ENCODE peak calls at places on chromosomes 13 and 19, in nine cellular contexts. V, L, E, G, R, O, H, P and I are unnamed samples.

GRCh38 chr13:51728972-51729371 is 75.0 kb downstream of the DHRS12 start:
- DNase-seq in L (peak; percentile 95), O (no peak), V (no peak), P (no peak), R (no peak), E (peak; percentile 92), G (no peak), H (no peak), I (no peak)

GRCh38 chr13:44918323-44919102 is 70.8 kb downstream of the NUFIP1 start:
- DNase-seq in H (peak; percentile 83), P (peak; percentile 91), L (peak; percentile 93), R (peak; percentile 93), G (peak; percentile 88), E (peak; percentile 97), V (peak; percentile 77), O (peak; percentile 87), I (peak; percentile 93)

GRCh38 chr19:47270408-47270807 is 4.3 kb upstream of the INAFM1 start:
- DNase-seq in P (no peak), O (no peak), E (no peak), G (no peak), H (no peak), R (no peak), V (no peak), L (no peak), I (no peak)

GRCh38 chr19:1026189-1027019 is at the start of gene CNN2:
- DNase-seq in O (peak; percentile 88), G (peak; percentile 85), R (peak; percentile 82), H (peak; percentile 82), V (peak; percentile 71), E (peak; percentile 67), L (peak; percentile 73), P (peak; percentile 87), I (peak; percentile 81)

GRCh38 chr19:518292-519231 is 11.3 kb downstream of the TPGS1 start:
- DNase-seq in G (no peak), H (no peak), O (no peak), L (no peak), E (peak; percentile 63), P (peak; percentile 40), R (no peak), V (no peak), I (no peak)

GRCh38 chr13:109226631-109227030 is 559.8 kb downstream of the IRS2 start:
- DNase-seq in L (no peak), R (no peak), H (no peak), V (no peak), E (no peak), G (no peak), O (no peak), P (no peak), I (no peak)

GRCh38 chr19:42634409-42635232 is 39.9 kb upstream of the CEACAM8 start:
- DNase-seq in P (peak; percentile 12), R (peak; percentile 49), V (peak; percentile 22), O (peak; percentile 44), G (no peak), H (no peak), L (peak; percentile 37), E (peak; percentile 20), I (peak; percentile 67)

GRCh38 chr19:13053761-13054604 is 48.7 kb downstream of the LYL1 start:
- DNase-seq in G (peak; percentile 92), P (peak; percentile 79), R (peak; percentile 96), E (peak; percentile 96), V (peak; percentile 83), O (peak; percentile 89), H (peak; percentile 90), L (no peak), I (peak; percentile 83)

GRCh38 chr13:38898481-38898880 is 92.2 kb downstream of the STOML3 start:
- DNase-seq in H (no peak), P (no peak), E (no peak), O (no peak), G (no peak), V (no peak), R (no peak), L (no peak), I (no peak)

GRCh38 chr13:38902551-38902950 is 88.1 kb downstream of the STOML3 start:
- DNase-seq in R (no peak), L (no peak), G (no peak), H (no peak), V (no peak), E (no peak), O (no peak), P (no peak), I (no peak)

GRCh38 chr13:38897521-38897920 is 93.1 kb downstream of the STOML3 start:
- DNase-seq in E (no peak), G (no peak), O (no peak), L (no peak), V (no peak), H (no peak), R (no peak), P (no peak), I (no peak)

GRCh38 chr13:38899581-38899980 is 91.0 kb downstream of the STOML3 start:
- DNase-seq in R (no peak), O (no peak), V (no peak), E (no peak), P (no peak), L (no peak), H (no peak), G (no peak), I (no peak)

GRCh38 chr13:38900188-38900587 is 90.4 kb downstream of the STOML3 start:
- DNase-seq in V (no peak), R (no peak), H (no peak), P (no peak), E (no peak), G (no peak), L (peak; percentile 11), O (no peak), I (no peak)
- TF ChIP-seq CTCF in V (no peak), R (no peak), H (no peak), P (no peak), E (no peak), G (no peak), L (peak; percentile 39), O (no peak), I (no peak)

GRCh38 chr19:35992902-35993765 is 1.9 kb upstream of the SDHAF1 start:
- DNase-seq in L (no peak), V (no peak), G (no peak), O (no peak), E (no peak), R (no peak), H (no peak), P (no peak), I (no peak)

GRCh38 chr19:35991731-35992450 is 3.1 kb upstream of the SDHAF1 start:
- DNase-seq in L (no peak), G (no peak), H (no peak), O (no peak), E (no peak), P (no peak), R (no peak), V (no peak), I (no peak)

GRCh38 chr19:35996777-35997176 is 1.8 kb downstream of the SDHAF1 start:
- DNase-seq in V (no peak), R (no peak), E (no peak), P (no peak), G (no peak), L (no peak), O (no peak), H (no peak), I (no peak)

GRCh38 chr19:35995655-35995993 is 636 bp downstream of the SDHAF1 start:
- DNase-seq in P (peak; percentile 58), R (peak; percentile 58), V (no peak), L (peak; percentile 66), O (no peak), G (peak; percentile 65), H (no peak), E (peak; percentile 8), I (peak; percentile 58)

DNA sequence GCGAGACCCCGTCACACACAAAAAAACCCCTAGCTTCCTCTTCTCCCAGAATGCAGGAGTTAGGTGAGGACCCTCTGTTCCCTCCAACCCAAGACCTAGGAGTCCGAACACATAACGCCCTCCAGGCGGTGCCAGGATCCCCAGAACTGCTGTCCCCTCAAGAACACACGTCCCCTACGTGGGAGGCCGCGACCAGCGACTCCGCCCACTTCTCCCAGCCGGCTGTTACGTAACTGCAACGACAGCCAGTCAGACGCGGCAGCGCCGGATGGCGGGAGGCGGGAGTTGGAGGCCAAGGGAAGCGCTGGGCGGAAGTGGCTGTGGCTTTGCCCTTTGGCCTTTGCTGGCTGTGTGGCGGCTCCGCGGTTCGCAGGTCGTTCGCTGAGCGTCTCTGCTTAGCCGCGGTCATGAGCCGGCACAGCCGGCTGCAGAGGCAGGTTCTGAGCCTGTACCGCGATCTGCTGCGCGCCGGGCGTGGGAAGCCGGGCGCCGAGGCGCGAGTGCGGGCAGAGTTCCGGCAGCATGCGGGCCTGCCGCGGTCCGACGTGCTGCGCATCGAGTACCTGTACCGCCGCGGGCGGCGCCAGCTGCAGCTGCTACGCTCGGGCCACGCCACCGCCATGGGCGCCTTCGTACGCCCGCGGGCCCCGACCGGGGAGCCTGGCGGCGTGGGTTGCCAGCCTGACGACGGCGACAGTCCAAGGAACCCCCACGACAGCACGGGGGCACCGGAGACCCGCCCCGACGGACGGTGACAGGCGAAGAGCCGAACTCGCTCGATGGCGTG is at the start of gene SDHAF1:
- DNase-seq in R (peak; percentile 98), O (peak; percentile 98), E (peak; percentile 90), P (peak; percentile 98), H (peak; percentile 92), V (peak; percentile 94), G (peak; percentile 97), L (peak; percentile 93), I (peak; percentile 97)
- TF ChIP-seq POLR2A in R (no peak), O (no peak), E (no peak), P (peak; percentile 88), H (peak; percentile 44), V (peak; percentile 52), G (peak; percentile 72), L (peak; percentile 56), I (peak; percentile 76)

DNA sequence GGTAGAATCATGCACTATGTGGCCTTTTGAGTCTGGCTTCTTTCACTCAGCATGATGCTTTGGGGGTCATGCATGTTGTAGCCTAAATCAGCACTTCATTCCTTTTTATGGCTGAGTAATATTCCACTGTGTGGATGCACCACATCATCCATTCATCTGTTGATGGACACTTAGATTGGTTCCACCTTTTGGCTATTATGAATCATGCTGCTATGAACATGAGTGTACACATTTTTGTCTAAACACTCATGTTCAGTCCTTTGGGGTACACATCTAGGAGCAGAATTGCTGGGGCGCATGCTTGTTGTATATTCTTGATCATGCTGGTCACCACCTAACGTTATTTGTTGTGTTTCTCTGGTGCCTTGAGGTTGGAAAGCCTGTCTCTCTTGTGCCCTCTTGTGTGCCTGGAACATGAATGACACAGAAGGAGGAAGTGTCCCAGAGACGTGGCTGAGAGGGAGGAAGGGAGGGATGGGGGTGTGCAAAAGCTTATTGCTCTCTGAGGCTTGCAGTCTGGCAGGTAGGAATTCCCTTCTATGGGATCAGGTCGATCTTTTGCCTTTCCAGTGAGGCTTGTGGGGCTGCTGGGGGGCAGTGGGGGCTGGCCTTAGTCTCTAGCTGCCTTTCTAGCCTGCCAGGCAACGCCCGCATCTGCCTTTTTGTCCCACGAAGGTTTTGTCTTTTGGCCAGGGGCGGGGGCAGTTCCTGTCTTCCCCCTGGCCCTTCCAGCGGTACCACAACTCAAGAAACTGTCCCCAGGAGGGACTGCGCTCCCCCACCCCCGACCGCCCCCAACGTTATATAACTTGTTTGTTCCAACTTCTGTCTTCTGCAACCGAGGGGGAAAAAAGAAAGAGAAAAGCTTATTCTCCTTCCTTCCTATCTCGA is 7.6 kb downstream of the KLHL26 start:
- DNase-seq in G (no peak), R (no peak), E (no peak), H (no peak), L (peak; percentile 88), P (no peak), V (peak; percentile 36), O (no peak), I (no peak)
- TF ChIP-seq CTCF in G (no peak), R (no peak), E (no peak), H (no peak), L (peak; percentile 55), P (no peak), V (no peak), O (no peak), I (no peak)

GRCh38 chr19:48484931-48485612 is 15.9 kb downstream of the CYTH2 start:
- DNase-seq in H (no peak), P (no peak), R (no peak), L (no peak), G (no peak), V (no peak), O (no peak), E (no peak), I (no peak)

GRCh38 chr19:48487544-48487943 is 18.4 kb downstream of the CYTH2 start:
- DNase-seq in R (no peak), L (no peak), V (no peak), E (no peak), P (no peak), G (no peak), O (no peak), H (no peak), I (no peak)

GRCh38 chr19:48481846-48482639 is 12.9 kb downstream of the CYTH2 start:
- DNase-seq in E (no peak), G (no peak), H (no peak), V (no peak), O (no peak), R (no peak), L (no peak), P (no peak), I (no peak)

GRCh38 chr19:48481191-48481500 is 12.0 kb downstream of the CYTH2 start:
- DNase-seq in L (no peak), V (no peak), R (no peak), H (no peak), E (peak; percentile 30), O (no peak), G (no peak), P (no peak), I (peak; percentile 18)

DNA sequence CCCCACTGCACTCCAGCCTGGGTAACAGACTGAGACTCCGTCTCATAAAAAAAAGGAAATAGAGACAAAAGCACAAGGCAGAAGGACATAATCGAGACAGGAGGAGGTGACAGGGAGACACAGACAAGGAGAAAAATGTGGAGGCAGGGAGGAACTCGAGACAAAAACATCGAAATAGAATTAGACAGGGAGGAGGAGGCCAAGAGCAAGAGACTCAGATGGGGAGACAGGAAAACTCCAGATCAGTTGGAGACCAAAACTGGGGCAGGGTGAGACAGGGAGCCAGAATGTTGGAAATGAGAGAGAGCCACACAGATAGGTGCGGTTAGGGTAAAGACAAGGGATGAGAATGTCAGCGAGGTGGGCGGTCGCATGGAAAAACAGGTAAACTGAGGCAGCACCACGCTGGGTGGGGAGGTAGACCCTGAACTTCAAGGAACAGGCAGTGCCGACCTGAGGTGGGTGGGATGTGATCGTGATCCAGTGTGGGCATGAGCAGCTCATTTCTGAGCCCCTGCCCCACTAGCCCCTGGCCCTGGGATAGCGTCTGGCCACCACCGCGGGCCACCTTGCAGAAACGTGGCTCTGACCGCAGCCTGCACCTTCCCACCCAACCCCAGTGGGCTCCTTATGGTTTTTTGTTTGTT is 15.2 kb downstream of the CYTH2 start:
- DNase-seq in H (no peak), L (no peak), V (no peak), P (no peak), E (no peak), G (no peak), O (no peak), R (no peak), I (no peak)
- TF ChIP-seq POLR2A in H (no peak), L (peak; percentile 1), V (no peak), P (no peak), E (peak; percentile 42), G (no peak), O (no peak), R (no peak), I (no peak)